ENCODE peak calls at places on chromosomes 2 and 18, in eight cellular contexts. O, C, Q, U, Y, E, P and K are unnamed samples.
A peak's percentile ranks its signal among the peaks of the same experiment; 100 is the strongest.

GRCh38 chr18:13261658-13262357 is 43.2 kb downstream of the LDLRAD4 start:
- ATAC-seq in Q (no peak), E (no peak), O (no peak), Y (no peak), P (no peak), C (no peak), U (no peak), K (no peak)

GRCh38 chr2:3435440-3435839 is 55.9 kb downstream of the TRAPPC12 start:
- ATAC-seq in E (no peak), C (no peak), P (no peak), O (no peak), Q (peak; percentile 86), U (no peak), Y (no peak), K (no peak)

GRCh38 chr2:198098918-198099317 is 294.5 kb downstream of the PLCL1 start:
- ATAC-seq in Q (no peak), U (no peak), E (no peak), C (no peak), Y (no peak), P (no peak), O (no peak), K (no peak)

GRCh38 chr2:20496069-20496468 is 49.2 kb downstream of the RHOB start:
- ATAC-seq in P (peak; percentile 85), Q (peak; percentile 62), Y (peak; percentile 31), C (peak; percentile 70), O (peak; percentile 12), E (peak; percentile 75), U (peak; percentile 63), K (peak; percentile 65)

GRCh38 chr2:48790407-48791170 is 35.1 kb upstream of the LHCGR start:
- ATAC-seq in O (no peak), P (no peak), Y (no peak), C (no peak), Q (no peak), U (no peak), E (no peak), K (no peak)

GRCh38 chr2:32715981-32716380 is 88.1 kb downstream of the TTC27 start:
- ATAC-seq in Y (no peak), Q (no peak), O (no peak), P (no peak), C (peak; percentile 42), E (no peak), U (no peak), K (no peak)

GRCh38 chr2:196798980-196799379 is 503 bp downstream of the GTF3C3 start:
- ATAC-seq in P (peak; percentile 2), C (peak; percentile 8), O (peak; percentile 4), Y (no peak), U (peak; percentile 21), E (peak; percentile 3), Q (peak; percentile 53), K (no peak)

GRCh38 chr2:182854405-182855105 is 11.9 kb downstream of the FRZB start:
- ATAC-seq in U (peak; percentile 21), O (no peak), Y (no peak), Q (no peak), P (no peak), E (no peak), C (no peak), K (no peak)

GRCh38 chr2:207371877-207372276 is 157.9 kb upstream of the CREB1 start:
- ATAC-seq in E (no peak), O (no peak), P (no peak), Y (no peak), Q (no peak), U (no peak), C (no peak), K (no peak)

GRCh38 chr18:58638446-58638845 is 9.6 kb upstream of the ALPK2 start:
- ATAC-seq in P (no peak), O (no peak), Q (no peak), E (no peak), U (no peak), Y (no peak), C (no peak), K (no peak)

GRCh38 chr2:71129891-71130324 is at the start of gene MCEE:
- ATAC-seq in U (peak; percentile 95), Q (peak; percentile 82), P (peak; percentile 99), E (peak; percentile 89), Y (peak; percentile 97), O (peak; percentile 96), C (peak; percentile 94), K (peak; percentile 97)

GRCh38 chr2:102117488-102117887 is 25.1 kb upstream of the IL1R1 start:
- ATAC-seq in Q (no peak), E (no peak), Y (no peak), C (no peak), O (no peak), P (no peak), U (no peak), K (no peak)

GRCh38 chr18:54506516-54507261 is 84.4 kb upstream of the DYNAP start:
- ATAC-seq in Y (no peak), U (no peak), P (no peak), E (no peak), C (no peak), O (no peak), Q (no peak), K (no peak)

GRCh38 chr2:20524412-20525040 is 77.7 kb downstream of the RHOB start:
- ATAC-seq in E (no peak), P (peak; percentile 22), Y (peak; percentile 76), C (no peak), Q (peak; percentile 38), O (peak; percentile 69), U (no peak), K (peak; percentile 44)

GRCh38 chr2:8646731-8647461 is 35.0 kb upstream of the ID2 start:
- ATAC-seq in P (no peak), E (no peak), Q (peak; percentile 27), O (no peak), C (no peak), Y (no peak), U (no peak), K (no peak)

GRCh38 chr2:232588680-232589585 is 38.4 kb downstream of the EIF4E2 start:
- ATAC-seq in O (peak; percentile 94), U (peak; percentile 71), E (no peak), Y (peak; percentile 58), C (peak; percentile 97), P (peak; percentile 65), Q (no peak), K (peak; percentile 86)

GRCh38 chr2:133522204-133522603 is 46.1 kb downstream of the NCKAP5 start:
- ATAC-seq in O (no peak), Q (no peak), C (no peak), E (no peak), P (no peak), U (no peak), Y (no peak), K (no peak)

GRCh38 chr2:241810304-241811208 is 1.6 kb downstream of the NEU4 start:
- ATAC-seq in P (peak; percentile 4), C (no peak), O (peak; percentile 62), Y (peak; percentile 82), E (no peak), U (peak; percentile 7), Q (no peak), K (no peak)

GRCh38 chr2:176830362-176830761 is 382.2 kb upstream of the HNRNPA3 start:
- ATAC-seq in Q (peak; percentile 85), O (no peak), P (no peak), U (peak; percentile 78), E (peak; percentile 87), C (no peak), Y (no peak), K (no peak)

GRCh38 chr2:176582990-176583481 is 313.8 kb downstream of the MTX2 start:
- ATAC-seq in E (peak; percentile 98), C (peak; percentile 98), Y (peak; percentile 77), U (peak; percentile 97), P (peak; percentile 94), Q (no peak), O (no peak), K (peak; percentile 57)

GRCh38 chr2:7377861-7378569 is 460.8 kb downstream of the RNF144A start:
- ATAC-seq in Q (peak; percentile 85), O (no peak), Y (peak; percentile 54), E (no peak), U (peak; percentile 64), C (no peak), P (no peak), K (no peak)

GRCh38 chr18:25866331-25866730 is 224.1 kb downstream of the SS18 start:
- ATAC-seq in U (no peak), P (no peak), Q (no peak), E (no peak), O (no peak), Y (no peak), C (no peak), K (no peak)
- H3K4me3 ChIP-seq in U (no peak overlapping the region), P (no peak overlapping the region), Q (no peak overlapping the region), E (no peak overlapping the region), O (no peak overlapping the region), Y (no peak overlapping the region), C (no peak overlapping the region), K (no peak overlapping the region)

DNA sequence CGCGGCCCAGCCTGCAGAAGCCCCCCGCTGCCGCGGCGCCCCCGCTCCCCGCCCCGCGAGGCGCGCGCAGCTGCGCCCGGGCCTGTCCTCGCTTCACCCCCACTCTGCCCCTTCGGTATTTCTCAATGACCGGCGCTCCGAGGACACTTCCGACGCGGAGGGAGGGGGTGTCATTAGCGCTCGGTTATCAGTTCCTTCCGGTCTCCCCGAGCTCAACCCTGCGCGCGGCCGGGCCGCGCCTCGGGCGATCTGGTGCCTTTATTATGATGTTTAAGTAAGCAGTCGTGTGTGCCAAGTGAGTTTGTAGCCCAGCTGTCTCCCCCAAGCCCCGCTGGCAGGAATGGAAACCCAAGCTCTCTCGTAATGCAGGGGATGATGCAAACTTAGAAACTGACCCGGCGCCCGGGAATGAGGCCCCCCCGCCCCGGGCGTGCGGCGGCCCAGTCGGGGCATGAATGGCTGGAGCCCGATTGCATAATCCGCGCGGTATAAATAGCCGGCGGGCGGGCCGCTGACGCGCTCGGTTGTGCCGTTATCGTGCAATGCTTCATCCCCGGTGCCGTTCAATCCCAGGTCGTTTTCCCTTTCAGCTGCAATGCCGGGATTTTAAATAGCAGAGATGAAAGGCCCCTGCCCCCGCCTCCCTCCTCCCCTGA is 3.9 kb upstream of the SPRED2 start:
- ATAC-seq in O (peak; percentile 72), Q (peak; percentile 37), P (peak; percentile 80), U (peak; percentile 56), C (peak; percentile 56), Y (peak; percentile 84), E (peak; percentile 62), K (peak; percentile 78)
- TF ChIP-seq POLR2A in O (peak; percentile 77), Q (peak; percentile 77), P (no peak), U (no peak), C (peak; percentile 86), Y (peak; percentile 51), E (peak; percentile 77), K (peak; percentile 68)

DNA sequence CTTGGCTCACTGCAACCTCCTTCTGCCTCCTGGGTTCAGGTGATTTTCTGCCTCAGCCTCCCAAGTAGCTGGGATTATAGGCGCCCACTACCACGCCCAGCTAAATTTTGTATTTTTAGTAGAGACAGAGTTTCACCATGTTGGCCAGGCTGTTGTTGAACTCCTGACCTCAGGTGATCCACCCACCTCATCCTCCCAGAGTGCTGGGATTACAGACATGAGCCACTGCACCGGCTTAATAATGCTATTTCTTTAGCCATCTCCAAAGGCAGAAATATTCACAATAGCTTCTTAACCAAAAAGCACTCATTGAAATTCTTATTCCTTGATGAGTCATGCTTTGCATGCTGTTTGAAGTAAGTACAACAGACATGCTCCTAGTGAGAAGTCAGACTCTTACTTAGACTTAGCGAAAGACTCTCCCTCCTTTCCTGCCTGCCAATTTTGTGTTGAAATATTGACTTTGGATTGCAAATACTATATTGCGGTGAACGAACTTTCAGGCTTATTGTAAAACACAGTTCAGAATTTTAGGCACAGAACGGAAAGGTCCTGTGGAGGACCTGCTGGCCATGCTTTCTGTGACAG is 4.4 kb downstream of the ACTR3 start:
- ATAC-seq in U (peak; percentile 32), E (peak; percentile 20), P (peak; percentile 35), Q (peak; percentile 18), Y (no peak), O (peak; percentile 34), C (peak; percentile 4), K (no peak)
- H3K4me3 ChIP-seq in U (peak overlapping the region; percentile 38), E (peak overlapping the region; percentile 14), P (no peak overlapping the region), Q (peak overlapping the region; percentile 33), Y (no peak overlapping the region), O (no peak overlapping the region), C (no peak overlapping the region), K (peak overlapping the region; percentile 14)

GRCh38 chr2:159286709-159287441 is 372 bp upstream of the WDSUB1 start:
- ATAC-seq in U (peak; percentile 94), Y (peak; percentile 99), C (peak; percentile 99), P (peak; percentile 100), Q (peak; percentile 91), O (peak; percentile 100), E (peak; percentile 95), K (peak; percentile 97)
- TF ChIP-seq POLR2A in U (peak; percentile 84), Y (no peak), C (no peak), P (no peak), Q (peak; percentile 92), O (peak; percentile 68), E (peak; percentile 75), K (no peak)